ENCODE peak calls at places on chromosome 1, in eight cellular contexts. One of them, this sample, is unnamed.

GRCh38 chr1:204356997-204357396 is 2.7 kb downstream of the PLEKHA6 start:
- DNase-seq in NCI-H1048: no peak
- DNase-seq in dermis blood vessel endothelial cell: no peak
- DNase-seq in effector CD8-positive, alpha-beta T cell: no peak
- DNase-seq in left kidney: no peak
- DNase-seq in stimulated activated CD4-positive, alpha-beta T cell treated with anti-CD3 and anti-CD28 coated beads, TNF-alpha, amount 100 ng/mL, for 4 hours: no peak
- DNase-seq in effector memory CD4-positive, alpha-beta T cell: no peak
- DNase-seq in GM23248: peak; percentile 72
- DNase-seq in this sample: no peak

GRCh38 chr1:33228935-33229487 is 27.3 kb upstream of the ZNF362 start:
- DNase-seq in left kidney: peak; percentile 48
- DNase-seq in dermis blood vessel endothelial cell: peak; percentile 21
- DNase-seq in NCI-H1048: no peak
- DNase-seq in stimulated activated CD4-positive, alpha-beta T cell treated with anti-CD3 and anti-CD28 coated beads, TNF-alpha, amount 100 ng/mL, for 4 hours: no peak
- DNase-seq in effector CD8-positive, alpha-beta T cell: no peak
- DNase-seq in GM23248: peak; percentile 91
- DNase-seq in effector memory CD4-positive, alpha-beta T cell: no peak
- DNase-seq in this sample: peak; percentile 86

GRCh38 chr1:53599461-53599860 is 139.5 kb downstream of the GLIS1 start:
- DNase-seq in NCI-H1048: no peak
- DNase-seq in effector memory CD4-positive, alpha-beta T cell: no peak
- DNase-seq in GM23248: no peak
- DNase-seq in left kidney: peak; percentile 49
- DNase-seq in dermis blood vessel endothelial cell: no peak
- DNase-seq in effector CD8-positive, alpha-beta T cell: no peak
- DNase-seq in stimulated activated CD4-positive, alpha-beta T cell treated with anti-CD3 and anti-CD28 coated beads, TNF-alpha, amount 100 ng/mL, for 4 hours: no peak
- DNase-seq in this sample: no peak

GRCh38 chr1:11051781-11052510 is 4.9 kb upstream of the MASP2 start:
- DNase-seq in effector CD8-positive, alpha-beta T cell: no peak
- DNase-seq in effector memory CD4-positive, alpha-beta T cell: no peak
- DNase-seq in GM23248: peak; percentile 22
- DNase-seq in left kidney: no peak
- DNase-seq in dermis blood vessel endothelial cell: no peak
- DNase-seq in NCI-H1048: no peak
- DNase-seq in stimulated activated CD4-positive, alpha-beta T cell treated with anti-CD3 and anti-CD28 coated beads, TNF-alpha, amount 100 ng/mL, for 4 hours: no peak
- DNase-seq in this sample: no peak

GRCh38 chr1:206658981-206659273 is 23.6 kb downstream of the DYRK3 start:
- DNase-seq in effector CD8-positive, alpha-beta T cell: no peak
- DNase-seq in stimulated activated CD4-positive, alpha-beta T cell treated with anti-CD3 and anti-CD28 coated beads, TNF-alpha, amount 100 ng/mL, for 4 hours: no peak
- DNase-seq in effector memory CD4-positive, alpha-beta T cell: no peak
- DNase-seq in NCI-H1048: no peak
- DNase-seq in dermis blood vessel endothelial cell: no peak
- DNase-seq in left kidney: peak; percentile 17
- DNase-seq in GM23248: no peak
- DNase-seq in this sample: no peak

GRCh38 chr1:198068280-198068679 is 88.5 kb upstream of the NEK7 start:
- DNase-seq in dermis blood vessel endothelial cell: no peak
- DNase-seq in effector memory CD4-positive, alpha-beta T cell: no peak
- DNase-seq in effector CD8-positive, alpha-beta T cell: no peak
- DNase-seq in NCI-H1048: no peak
- DNase-seq in left kidney: no peak
- DNase-seq in stimulated activated CD4-positive, alpha-beta T cell treated with anti-CD3 and anti-CD28 coated beads, TNF-alpha, amount 100 ng/mL, for 4 hours: no peak
- DNase-seq in GM23248: no peak
- DNase-seq in this sample: no peak

GRCh38 chr1:15323989-15324866 is 77.2 kb downstream of the FHAD1 start:
- DNase-seq in effector memory CD4-positive, alpha-beta T cell: no peak
- DNase-seq in dermis blood vessel endothelial cell: no peak
- DNase-seq in NCI-H1048: no peak
- DNase-seq in effector CD8-positive, alpha-beta T cell: no peak
- DNase-seq in stimulated activated CD4-positive, alpha-beta T cell treated with anti-CD3 and anti-CD28 coated beads, TNF-alpha, amount 100 ng/mL, for 4 hours: no peak
- DNase-seq in GM23248: peak; percentile 23
- DNase-seq in left kidney: peak; percentile 78
- DNase-seq in this sample: no peak

GRCh38 chr1:83769594-83770321 is 229.2 kb downstream of the TTLL7 start:
- DNase-seq in stimulated activated CD4-positive, alpha-beta T cell treated with anti-CD3 and anti-CD28 coated beads, TNF-alpha, amount 100 ng/mL, for 4 hours: no peak
- DNase-seq in left kidney: peak; percentile 19
- DNase-seq in effector CD8-positive, alpha-beta T cell: no peak
- DNase-seq in GM23248: no peak
- DNase-seq in dermis blood vessel endothelial cell: peak; percentile 1
- DNase-seq in effector memory CD4-positive, alpha-beta T cell: no peak
- DNase-seq in NCI-H1048: no peak
- DNase-seq in this sample: no peak

GRCh38 chr1:174534789-174535188 is 87.0 kb downstream of the GPR52 start:
- DNase-seq in left kidney: no peak
- DNase-seq in dermis blood vessel endothelial cell: no peak
- DNase-seq in stimulated activated CD4-positive, alpha-beta T cell treated with anti-CD3 and anti-CD28 coated beads, TNF-alpha, amount 100 ng/mL, for 4 hours: no peak
- DNase-seq in effector memory CD4-positive, alpha-beta T cell: no peak
- DNase-seq in GM23248: peak; percentile 64
- DNase-seq in NCI-H1048: no peak
- DNase-seq in effector CD8-positive, alpha-beta T cell: no peak
- DNase-seq in this sample: peak; percentile 83

GRCh38 chr1:112957133-112957812 is 1.3 kb upstream of the SLC16A1 start:
- DNase-seq in stimulated activated CD4-positive, alpha-beta T cell treated with anti-CD3 and anti-CD28 coated beads, TNF-alpha, amount 100 ng/mL, for 4 hours: peak; percentile 38
- DNase-seq in GM23248: peak; percentile 94
- DNase-seq in NCI-H1048: no peak
- DNase-seq in effector memory CD4-positive, alpha-beta T cell: peak; percentile 18
- DNase-seq in left kidney: peak; percentile 72
- DNase-seq in dermis blood vessel endothelial cell: peak; percentile 82
- DNase-seq in effector CD8-positive, alpha-beta T cell: no peak
- DNase-seq in this sample: peak; percentile 96

GRCh38 chr1:49136738-49137251 is 360.1 kb upstream of the BEND5 start:
- DNase-seq in effector CD8-positive, alpha-beta T cell: no peak
- DNase-seq in effector memory CD4-positive, alpha-beta T cell: no peak
- DNase-seq in NCI-H1048: no peak
- DNase-seq in GM23248: no peak
- DNase-seq in stimulated activated CD4-positive, alpha-beta T cell treated with anti-CD3 and anti-CD28 coated beads, TNF-alpha, amount 100 ng/mL, for 4 hours: no peak
- DNase-seq in left kidney: no peak
- DNase-seq in dermis blood vessel endothelial cell: no peak
- DNase-seq in this sample: no peak

GRCh38 chr1:78275906-78276690 is 214.7 kb upstream of the PTGFR start:
- DNase-seq in left kidney: no peak
- DNase-seq in dermis blood vessel endothelial cell: no peak
- DNase-seq in stimulated activated CD4-positive, alpha-beta T cell treated with anti-CD3 and anti-CD28 coated beads, TNF-alpha, amount 100 ng/mL, for 4 hours: no peak
- DNase-seq in effector memory CD4-positive, alpha-beta T cell: no peak
- DNase-seq in effector CD8-positive, alpha-beta T cell: no peak
- DNase-seq in NCI-H1048: no peak
- DNase-seq in GM23248: no peak
- DNase-seq in this sample: no peak

GRCh38 chr1:211210965-211211364 is 48.2 kb upstream of the RCOR3 start:
- DNase-seq in dermis blood vessel endothelial cell: no peak
- DNase-seq in effector memory CD4-positive, alpha-beta T cell: no peak
- DNase-seq in GM23248: no peak
- DNase-seq in left kidney: no peak
- DNase-seq in effector CD8-positive, alpha-beta T cell: no peak
- DNase-seq in stimulated activated CD4-positive, alpha-beta T cell treated with anti-CD3 and anti-CD28 coated beads, TNF-alpha, amount 100 ng/mL, for 4 hours: no peak
- DNase-seq in NCI-H1048: no peak
- DNase-seq in this sample: no peak

GRCh38 chr1:7707527-7707926 is 63.6 kb upstream of the VAMP3 start:
- DNase-seq in effector memory CD4-positive, alpha-beta T cell: no peak
- DNase-seq in dermis blood vessel endothelial cell: no peak
- DNase-seq in GM23248: peak; percentile 20
- DNase-seq in NCI-H1048: no peak
- DNase-seq in stimulated activated CD4-positive, alpha-beta T cell treated with anti-CD3 and anti-CD28 coated beads, TNF-alpha, amount 100 ng/mL, for 4 hours: no peak
- DNase-seq in effector CD8-positive, alpha-beta T cell: no peak
- DNase-seq in left kidney: no peak
- DNase-seq in this sample: peak; percentile 51

GRCh38 chr1:25042876-25043580 is 113.0 kb upstream of the RUNX3 start:
- DNase-seq in effector CD8-positive, alpha-beta T cell: no peak
- DNase-seq in left kidney: no peak
- DNase-seq in dermis blood vessel endothelial cell: no peak
- DNase-seq in NCI-H1048: no peak
- DNase-seq in stimulated activated CD4-positive, alpha-beta T cell treated with anti-CD3 and anti-CD28 coated beads, TNF-alpha, amount 100 ng/mL, for 4 hours: no peak
- DNase-seq in effector memory CD4-positive, alpha-beta T cell: no peak
- DNase-seq in GM23248: no peak
- DNase-seq in this sample: no peak

GRCh38 chr1:228336308-228337030 is 70.2 kb downstream of the TRIM11 start:
- DNase-seq in NCI-H1048: no peak
- DNase-seq in stimulated activated CD4-positive, alpha-beta T cell treated with anti-CD3 and anti-CD28 coated beads, TNF-alpha, amount 100 ng/mL, for 4 hours: no peak
- DNase-seq in left kidney: no peak
- DNase-seq in effector memory CD4-positive, alpha-beta T cell: no peak
- DNase-seq in dermis blood vessel endothelial cell: no peak
- DNase-seq in GM23248: peak; percentile 21
- DNase-seq in effector CD8-positive, alpha-beta T cell: no peak
- DNase-seq in this sample: no peak

This sample was measured in fibroblast of lung.